ENCODE peak calls at places on chromosomes 4 and X, in seven cellular contexts. C is heart left ventricle, D is OCI-LY7, S is WERI-Rb-1, B is MM.1S, E is testis, I is uterus. X is an unnamed sample.

GRCh38 chr4:36824682-36825081 is 419.9 kb upstream of the NWD2 start:
- DNase-seq in C (no peak), D (peak; percentile 0), S (no peak), B (peak; percentile 17), E (no peak), I (no peak), X (no peak)

GRCh38 chr4:20832821-20833220 is 132.6 kb downstream of the PACRGL start:
- DNase-seq in C (no peak), D (no peak), S (no peak), B (no peak), E (no peak), I (no peak), X (no peak)

GRCh38 chr4:122912810-122913575 is 9.4 kb downstream of the NUDT6 start:
- DNase-seq in C (no peak), D (no peak), S (no peak), B (no peak), E (no peak), I (no peak), X (no peak)

GRCh38 chrX:149365552-149365951 is 139.6 kb downstream of the IDS start:
- DNase-seq in C (no peak), D (no peak), S (no peak), B (no peak), E (no peak), I (no peak), X (no peak)

GRCh38 chr4:3316146-3316545 is 23.3 kb downstream of the RGS12 start:
- DNase-seq in C (no peak), D (no peak), S (no peak), B (no peak), E (no peak), I (no peak), X (peak; percentile 20)

GRCh38 chr4:16443504-16444088 is 217.3 kb upstream of the TAPT1 start:
- DNase-seq in C (no peak), D (peak; percentile 43), S (no peak), B (peak; percentile 53), E (peak; percentile 21), I (no peak), X (no peak)

GRCh38 chr4:117400039-117400835 is 314.9 kb upstream of the TRAM1L1 start:
- DNase-seq in C (no peak), D (no peak), S (no peak), B (no peak), E (no peak), I (no peak), X (no peak)

GRCh38 chr4:82458729-82459128 is 28.3 kb downstream of the ENOPH1 start:
- DNase-seq in C (no peak), D (no peak), S (no peak), B (no peak), E (no peak), I (no peak), X (no peak)

GRCh38 chrX:133380882-133381619 is 34.2 kb downstream of the GPC4 start:
- DNase-seq in C (no peak), D (peak; percentile 10), S (no peak), B (no peak), E (no peak), I (no peak), X (no peak)

GRCh38 chr4:41361831-41362646 is 105.3 kb downstream of the UCHL1 start:
- DNase-seq in C (no peak), D (no peak), S (no peak), B (no peak), E (no peak), I (no peak), X (no peak)

GRCh38 chr4:152778656-152779512 is 646 bp downstream of the TIGD4 start:
- DNase-seq in C (no peak), D (peak; percentile 50), S (peak; percentile 53), B (peak; percentile 50), E (peak; percentile 28), I (no peak), X (no peak)

GRCh38 chrX:40266490-40267333 is 169.0 kb upstream of the BCOR start:
- DNase-seq in C (peak; percentile 67), D (peak; percentile 62), S (peak; percentile 81), B (peak; percentile 39), E (peak; percentile 52), I (peak; percentile 58), X (peak; percentile 53)

GRCh38 chr4:6641164-6641970 is 882 bp downstream of the MRFAP1 start:
- DNase-seq in C (peak; percentile 63), D (peak; percentile 52), S (peak; percentile 35), B (peak; percentile 55), E (peak; percentile 46), I (peak; percentile 50), X (peak; percentile 29)

GRCh38 chr4:1870328-1870577 is 940 bp upstream of the NSD2 start:
- DNase-seq in C (peak; percentile 87), D (peak; percentile 88), S (peak; percentile 90), B (peak; percentile 89), E (peak; percentile 84), I (peak; percentile 77), X (peak; percentile 75)

GRCh38 chr4:36676139-36677050 is 395.0 kb downstream of the DTHD1 start:
- DNase-seq in C (no peak), D (no peak), S (no peak), B (no peak), E (no peak), I (no peak), X (no peak)

GRCh38 chrX:135170877-135171519 is at the start of gene CT55:
- DNase-seq in C (no peak), D (no peak), S (peak; percentile 23), B (no peak), E (peak; percentile 31), I (no peak), X (no peak)

GRCh38 chr4:37678624-37679023 is 7.6 kb downstream of the RELL1 start:
- DNase-seq in C (no peak), D (no peak), S (no peak), B (no peak), E (no peak), I (no peak), X (no peak)

DNA sequence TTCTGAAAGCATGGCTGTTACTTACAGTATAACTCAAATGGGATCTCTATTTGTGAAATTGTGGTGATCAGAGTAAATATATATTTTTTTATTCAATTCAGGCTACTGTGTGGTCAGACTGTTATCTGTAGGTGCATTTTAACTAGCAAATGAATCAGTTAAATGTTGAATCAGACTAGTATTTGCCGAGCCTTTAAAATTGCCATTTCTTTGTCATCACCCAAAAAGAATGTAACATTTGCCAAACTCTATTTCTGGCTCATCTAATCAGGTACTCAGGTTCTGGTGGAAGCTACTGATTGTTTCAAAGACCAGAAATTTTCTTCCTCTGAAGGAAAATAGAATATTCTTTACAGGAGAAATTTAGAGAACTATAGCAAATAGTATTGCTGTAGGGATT is 1.8 kb upstream of the NAA15 start:
- DNase-seq in C (no peak), D (no peak), S (no peak), B (no peak), E (no peak), I (no peak), X (no peak)
- H3K4me3 ChIP-seq in C (no peak overlapping the region), D (peak overlapping the region; percentile 84), S (no peak overlapping the region), B (peak overlapping the region; percentile 95), E (no peak overlapping the region), I (no peak overlapping the region), X (no peak overlapping the region)

DNA sequence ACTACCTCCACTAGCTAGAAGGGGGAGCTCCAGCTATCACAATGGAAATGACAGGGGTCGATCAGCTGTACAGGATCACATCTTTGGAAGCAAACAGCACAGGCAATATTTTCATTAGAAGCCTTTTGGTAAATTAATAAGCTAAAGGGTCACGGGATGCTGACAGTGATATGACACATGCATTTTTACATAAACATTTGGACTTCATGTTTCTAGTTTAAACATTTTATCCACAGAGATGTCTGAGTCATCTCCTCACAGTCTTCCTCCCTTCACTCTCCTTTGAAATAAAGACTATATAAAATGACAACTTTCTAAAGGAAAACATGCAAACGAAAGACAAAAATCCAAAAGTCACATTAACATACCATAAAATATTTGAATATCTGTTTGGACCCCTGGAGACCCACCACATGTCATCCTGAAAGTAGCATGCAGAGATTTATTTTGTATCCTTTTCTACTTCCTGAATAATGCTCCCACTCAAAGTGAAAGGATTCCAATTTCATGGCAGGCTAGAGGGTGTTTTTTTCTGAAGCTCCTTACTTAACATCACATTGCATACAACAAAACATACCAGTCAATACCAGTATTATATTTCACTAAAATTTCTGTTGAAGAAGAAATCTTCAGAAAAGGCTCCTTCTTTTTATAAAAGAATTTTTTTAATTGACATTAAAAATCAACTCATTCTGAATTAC is 200.1 kb upstream of the PPARGC1A start:
- DNase-seq in C (no peak), D (no peak), S (no peak), B (no peak), E (no peak), I (no peak), X (no peak)
- H3K4me3 ChIP-seq in C (no peak overlapping the region), D (no peak overlapping the region), S (no peak overlapping the region), B (no peak overlapping the region), E (no peak overlapping the region), I (no peak overlapping the region), X (no peak overlapping the region)

GRCh38 chrX:2662586-2662985 is 28.5 kb upstream of the CD99 start:
- DNase-seq in C (no peak), D (no peak), S (no peak), B (no peak), E (no peak), I (no peak), X (no peak)

GRCh38 chrX:2658585-2659292 is 32.4 kb upstream of the CD99 start:
- DNase-seq in C (no peak), D (peak; percentile 35), S (no peak), B (no peak), E (no peak), I (no peak), X (no peak)

GRCh38 chrX:2656243-2656836 is 34.8 kb upstream of the CD99 start:
- DNase-seq in C (no peak), D (no peak), S (no peak), B (no peak), E (no peak), I (no peak), X (no peak)

GRCh38 chrX:2654436-2655340 is 36.4 kb upstream of the CD99 start:
- DNase-seq in C (no peak), D (no peak), S (no peak), B (no peak), E (no peak), I (no peak), X (no peak)

GRCh38 chrX:2657532-2657931 is 33.6 kb upstream of the CD99 start:
- DNase-seq in C (no peak), D (no peak), S (no peak), B (no peak), E (no peak), I (no peak), X (no peak)
- H3K4me3 ChIP-seq in C (no peak overlapping the region), D (no peak overlapping the region), S (no peak overlapping the region), B (no peak overlapping the region), E (no peak overlapping the region), I (no peak overlapping the region), X (no peak overlapping the region)

GRCh38 chr4:77802406-77802805 is 16.8 kb downstream of the CNOT6L start:
- DNase-seq in C (no peak), D (no peak), S (no peak), B (no peak), E (no peak), I (no peak), X (no peak)

GRCh38 chr4:77798385-77798784 is 20.8 kb downstream of the CNOT6L start:
- DNase-seq in C (no peak), D (no peak), S (no peak), B (no peak), E (no peak), I (no peak), X (no peak)

GRCh38 chr4:77800483-77801259 is 18.5 kb downstream of the CNOT6L start:
- DNase-seq in C (no peak), D (no peak), S (no peak), B (no peak), E (no peak), I (no peak), X (no peak)

GRCh38 chr4:77801260-77801608 is 17.9 kb downstream of the CNOT6L start:
- DNase-seq in C (no peak), D (peak; percentile 26), S (no peak), B (no peak), E (no peak), I (no peak), X (no peak)

GRCh38 chr4:77800077-77800476 is 19.1 kb downstream of the CNOT6L start:
- DNase-seq in C (no peak), D (no peak), S (no peak), B (no peak), E (no peak), I (no peak), X (no peak)
- H3K4me3 ChIP-seq in C (no peak overlapping the region), D (no peak overlapping the region), S (no peak overlapping the region), B (no peak overlapping the region), E (no peak overlapping the region), I (no peak overlapping the region), X (no peak overlapping the region)

X was measured in breast epithelium.